ENCODE peak calls at places on chromosomes 1 and 21, in eight cellular contexts. W is left cardiac atrium; B is cardiac muscle cell; K is mucosa of descending colon; S is activated T-cell treated with anti-CD3 and anti-CD28 coated beads for 1 hour; F is LHCN-M2; Z is activated CD8-positive, alpha-beta memory T cell treated with anti-CD3 and anti-CD28 coated beads for 48 hours; Q is stimulated activated CD4-positive, alpha-beta T cell treated with anti-CD3 and anti-CD28 coated beads, Interleukin-4, amount 100 ng/mL, for 48 hours. R is an unnamed sample.

GRCh38 chr1:30748098-30748698 is 9.4 kb downstream of the LAPTM5 start:
- DNase-seq in Q (no peak), B (no peak), S (no peak), Z (no peak), F (peak), W (no peak), K (no peak), R (no peak)

GRCh38 chr1:228047183-228047466 is 35.4 kb upstream of the ARF1 start:
- DNase-seq in W (no peak), K (no peak), S (no peak), Q (no peak), Z (no peak), B (no peak), F (no peak), R (no peak)

GRCh38 chr1:202007703-202008489 is 2.5 kb upstream of the ELF3 start:
- DNase-seq in W (no peak), B (peak), S (no peak), Z (no peak), K (peak), F (no peak), Q (no peak), R (no peak)

GRCh38 chr1:229848762-229849677 is 218.0 kb upstream of the GALNT2 start:
- DNase-seq in S (no peak), K (no peak), Z (no peak), F (no peak), Q (no peak), B (peak), W (no peak), R (peak)

GRCh38 chr1:47280142-47280541 is 33.8 kb downstream of the STIL start:
- DNase-seq in F (no peak), W (no peak), Z (no peak), K (no peak), S (no peak), Q (no peak), B (no peak), R (no peak)

GRCh38 chr1:180230416-180230790 is 339 bp downstream of the LHX4 start:
- DNase-seq in K (no peak), F (no peak), Z (no peak), B (no peak), Q (no peak), S (no peak), W (no peak), R (no peak)

GRCh38 chr1:243447844-243448243 is 192.0 kb downstream of the SDCCAG8 start:
- DNase-seq in S (no peak), W (no peak), Z (no peak), F (no peak), Q (no peak), B (no peak), K (no peak), R (no peak)

GRCh38 chr1:180580237-180580636 is 21.5 kb downstream of the OVAAL start:
- DNase-seq in Z (no peak), B (no peak), S (no peak), W (no peak), F (peak), K (no peak), Q (no peak), R (no peak)

GRCh38 chr1:230752407-230752806 is 5.2 kb downstream of the CAPN9 start:
- DNase-seq in Q (no peak), B (no peak), F (peak), K (peak), S (no peak), Z (no peak), W (no peak), R (no peak)

GRCh38 chr21:38254970-38255369 is 1.8 kb upstream of the KCNJ15 start:
- DNase-seq in K (no peak), W (no peak), B (no peak), Q (no peak), S (no peak), F (no peak), Z (no peak), R (no peak)

GRCh38 chr1:107640207-107640606 is 324.8 kb downstream of the VAV3 start:
- DNase-seq in F (no peak), S (no peak), Z (no peak), K (no peak), B (no peak), Q (no peak), W (no peak), R (no peak)

GRCh38 chr1:86965827-86966182 is 51.4 kb downstream of the HS2ST1 start:
- DNase-seq in K (no peak), B (no peak), W (no peak), S (no peak), F (no peak), Z (no peak), Q (no peak), R (no peak)

GRCh38 chr1:53454019-53454418 is 5.2 kb upstream of the DMRTB1 start:
- DNase-seq in K (no peak), B (no peak), W (no peak), F (no peak), S (no peak), Q (no peak), Z (no peak), R (no peak)

GRCh38 chr1:40638097-40639036 is 27.1 kb downstream of the RIMS3 start:
- DNase-seq in B (peak), S (no peak), F (peak), W (no peak), Q (no peak), Z (no peak), K (no peak), R (no peak)

GRCh38 chr1:18783705-18784522 is 75.5 kb downstream of the TAS1R2 start:
- DNase-seq in Z (no peak), B (no peak), W (no peak), S (no peak), Q (no peak), F (no peak), K (no peak), R (no peak)

GRCh38 chr1:176055398-176055797 is 151.7 kb downstream of the COP1 start:
- DNase-seq in S (no peak), W (no peak), Q (no peak), B (no peak), Z (no peak), K (no peak), F (no peak), R (no peak)

GRCh38 chr1:92826792-92827191 is 5.0 kb upstream of the RPL5 start:
- DNase-seq in Q (no peak), B (no peak), Z (no peak), S (no peak), K (no peak), F (no peak), W (no peak), R (no peak)

GRCh38 chr1:234437423-234438171 is 41.4 kb downstream of the TARBP1 start:
- DNase-seq in B (no peak), Z (no peak), F (peak), Q (no peak), W (no peak), S (no peak), K (no peak), R (no peak)

GRCh38 chr1:102431253-102431652 is 434.5 kb upstream of the OLFM3 start:
- DNase-seq in B (no peak), Z (no peak), F (no peak), K (no peak), W (no peak), Q (no peak), S (no peak), R (no peak)

GRCh38 chr1:116933586-116934515 is 24.1 kb downstream of the PTGFRN start:
- DNase-seq in Z (no peak), K (no peak), Q (no peak), B (no peak), S (no peak), W (no peak), F (no peak), R (no peak)

GRCh38 chr21:32094792-32095191 is 184.1 kb downstream of the MIS18A start:
- DNase-seq in W (no peak), Z (no peak), Q (no peak), K (no peak), F (no peak), S (no peak), B (no peak), R (no peak)

GRCh38 chr1:83641206-83641658 is 357.7 kb downstream of the TTLL7 start:
- DNase-seq in K (no peak), W (no peak), Q (no peak), S (no peak), B (no peak), Z (no peak), F (no peak), R (no peak)

GRCh38 chr1:179788259-179788658 is 45.2 kb downstream of the FAM163A start:
- DNase-seq in Z (no peak), Q (no peak), S (no peak), B (no peak), W (no peak), K (no peak), F (no peak), R (no peak)